ENCODE peak calls at places on chromosomes 3 and 15, in seven cellular contexts. Y is spleen, R is body of pancreas, S is transverse colon, P is ovary, B is esophagus muscularis mucosa, Z is IMR-90. H is an unnamed sample.

GRCh38 chr15:101813803-101814534 is 2.0 kb downstream of the OR4F15 start:
- DNase-seq in P (no peak), Y (no peak), S (no peak), R (no peak), B (no peak), Z (peak; percentile 88), H (no peak)

GRCh38 chr15:86162172-86162591 is 82.5 kb downstream of the AGBL1 start:
- DNase-seq in B (no peak), Z (no peak), Y (no peak), S (no peak), R (no peak), P (no peak), H (peak; percentile 93)

GRCh38 chr15:27768731-27769510 is 330.2 kb downstream of the OCA2 start:
- DNase-seq in P (no peak), S (no peak), Z (no peak), B (peak; percentile 64), Y (no peak), R (no peak), H (no peak)

GRCh38 chr15:40443255-40443654 is 2.5 kb downstream of the BAHD1 start:
- DNase-seq in R (no peak), B (no peak), P (no peak), S (no peak), Z (no peak), Y (no peak), H (no peak)

GRCh38 chr3:136428167-136428566 is 178.0 kb downstream of the PCCB start:
- DNase-seq in S (no peak), P (no peak), B (no peak), R (no peak), Y (no peak), Z (no peak), H (no peak)

GRCh38 chr3:159919873-159920272 is 68.8 kb upstream of the IL12A start:
- DNase-seq in Z (peak; percentile 63), S (no peak), Y (no peak), B (no peak), R (no peak), P (no peak), H (no peak)

GRCh38 chr3:180744226-180744625 is 64.9 kb upstream of the CCDC39 start:
- DNase-seq in R (no peak), Z (no peak), P (no peak), Y (no peak), B (no peak), S (no peak), H (no peak)

GRCh38 chr15:57033715-57034439 is 115.4 kb downstream of the TCF12 start:
- DNase-seq in R (no peak), P (no peak), Z (no peak), B (no peak), Y (no peak), S (no peak), H (no peak)

GRCh38 chr3:99767341-99767740 is 50.3 kb upstream of the CMSS1 start:
- DNase-seq in Z (no peak), Y (no peak), S (no peak), P (no peak), R (no peak), B (no peak), H (no peak)

GRCh38 chr3:144437989-144438388 is 466.4 kb downstream of the DIPK2A start:
- DNase-seq in R (no peak), P (no peak), B (no peak), Y (no peak), S (no peak), Z (no peak), H (no peak)

GRCh38 chr3:139353920-139354556 is 10.2 kb downstream of the MRPS22 start:
- DNase-seq in S (no peak), R (peak; percentile 57), Z (peak; percentile 71), P (no peak), B (no peak), Y (no peak), H (no peak)

GRCh38 chr3:161070980-161071663 is 34.0 kb downstream of the B3GALNT1 start:
- DNase-seq in P (no peak), R (no peak), Z (no peak), S (no peak), B (no peak), Y (no peak), H (no peak)

GRCh38 chr3:161072076-161072697 is 33.0 kb downstream of the B3GALNT1 start:
- DNase-seq in B (no peak), P (no peak), Z (no peak), Y (no peak), S (no peak), R (no peak), H (no peak)

GRCh38 chr3:161067346-161067745 is 37.8 kb downstream of the B3GALNT1 start:
- DNase-seq in P (no peak), Z (no peak), Y (no peak), B (no peak), S (no peak), R (no peak), H (no peak)

GRCh38 chr3:161070252-161070930 is 34.8 kb downstream of the B3GALNT1 start:
- DNase-seq in R (peak; percentile 24), Y (no peak), P (no peak), B (no peak), S (no peak), Z (no peak), H (no peak)

DNA sequence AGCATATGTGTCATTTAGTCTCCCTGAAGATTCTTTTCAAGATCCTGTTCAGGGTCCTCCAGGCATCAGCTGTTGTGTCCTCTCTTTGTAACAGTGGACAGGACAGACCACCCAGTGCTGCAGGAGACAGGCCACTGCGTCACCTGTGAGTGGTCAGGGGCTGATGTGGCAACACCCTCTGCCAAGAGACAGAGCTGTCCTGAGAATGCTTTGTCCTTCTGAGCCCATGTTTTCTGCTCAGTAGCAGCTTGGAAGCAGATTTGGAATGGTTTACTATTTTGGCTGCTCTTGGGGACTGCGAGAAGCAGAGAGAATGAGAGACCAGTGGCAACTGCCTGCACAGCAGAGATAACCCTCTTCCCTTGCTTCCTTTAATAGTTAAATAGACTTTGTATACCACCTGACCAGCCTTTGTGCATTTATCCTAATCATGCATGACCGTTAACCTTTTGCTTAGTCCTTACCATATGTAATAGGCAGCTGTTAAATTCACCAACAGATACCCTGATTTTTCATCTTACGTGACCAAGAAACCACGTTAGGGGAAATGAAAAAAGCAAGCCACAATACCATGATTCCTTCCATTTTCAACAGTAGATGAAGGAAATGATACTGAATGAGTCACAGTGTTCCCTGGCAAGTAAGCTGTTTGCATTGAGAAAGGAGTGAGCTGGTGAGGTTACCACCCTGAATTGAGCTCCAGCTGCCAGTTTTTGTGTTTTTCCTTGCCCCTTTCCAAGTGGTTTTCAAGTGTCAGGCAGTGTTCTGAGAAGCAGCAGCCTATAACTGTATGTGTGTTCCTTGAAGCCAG is 35.5 kb downstream of the B3GALNT1 start:
- DNase-seq in Z (peak; percentile 46), S (no peak), P (no peak), B (no peak), Y (no peak), R (peak; percentile 84), H (no peak)
- TF ChIP-seq POLR2A in Z (no peak), S (no peak), P (no peak), B (no peak), Y (no peak), R (peak; percentile 30), H (no peak)

GRCh38 chr3:72130565-72130964 is 345.6 kb upstream of the PROK2 start:
- DNase-seq in S (no peak), Z (no peak), R (no peak), P (no peak), B (no peak), Y (no peak), H (no peak)

GRCh38 chr3:72131899-72132298 is 347.0 kb upstream of the PROK2 start:
- DNase-seq in R (no peak), P (no peak), B (no peak), S (no peak), Z (no peak), Y (no peak), H (no peak)

GRCh38 chr3:72135636-72136035 is 350.7 kb upstream of the PROK2 start:
- DNase-seq in Z (no peak), P (no peak), R (no peak), Y (no peak), B (no peak), S (no peak), H (no peak)

GRCh38 chr3:72134989-72135451 is 350.1 kb upstream of the PROK2 start:
- DNase-seq in R (no peak), Z (no peak), B (no peak), P (no peak), S (no peak), Y (no peak), H (no peak)

DNA sequence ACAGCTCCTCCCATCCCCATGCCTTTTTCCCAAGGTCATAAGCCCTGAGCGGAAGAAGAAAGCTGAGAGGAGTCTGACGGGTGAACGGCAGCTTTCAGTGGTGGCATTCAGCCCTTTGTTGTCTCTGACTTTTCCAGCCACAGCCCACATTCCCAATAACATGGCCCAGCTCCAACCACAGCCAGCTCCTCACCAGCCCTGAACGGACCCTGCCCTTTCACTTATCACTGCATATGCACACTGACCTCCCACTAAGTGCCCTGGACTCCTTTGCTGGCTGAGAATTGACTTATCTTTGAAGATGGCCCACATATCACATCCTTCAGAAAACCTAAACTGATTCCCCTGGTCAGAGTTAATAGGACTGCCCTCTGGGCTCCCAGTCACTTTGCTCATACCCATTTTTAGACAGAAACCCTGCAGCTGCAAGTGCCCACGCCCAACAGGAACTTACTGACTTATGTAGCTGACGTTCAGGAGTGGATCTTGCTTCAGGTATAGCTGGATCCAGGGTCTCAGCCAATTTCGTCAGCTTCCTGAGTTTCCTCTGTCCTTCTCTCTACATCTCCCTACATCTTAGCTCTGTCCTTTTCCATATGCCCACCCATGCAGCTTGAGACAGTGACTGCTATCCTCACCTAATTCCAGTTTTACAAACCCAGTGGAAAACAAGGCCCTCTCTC is 348.5 kb upstream of the PROK2 start:
- DNase-seq in Z (no peak), P (no peak), B (no peak), S (no peak), R (no peak), Y (no peak), H (no peak)
- H3K4me1 ChIP-seq in Z (no peaks in the 10 kb centered on the region), P (peaks cover 4% of the 10 kb centered on the region), B (peaks cover 15% of the 10 kb centered on the region), S (no peaks in the 10 kb centered on the region), R (peaks cover 13% of the 10 kb centered on the region), Y (no peaks in the 10 kb centered on the region), H (peaks cover 15% of the 10 kb centered on the region)

GRCh38 chr3:195159819-195160175 is 111.2 kb downstream of the XXYLT1 start:
- DNase-seq in Z (peak; percentile 47), S (no peak), Y (no peak), B (no peak), R (no peak), P (no peak), H (no peak)

GRCh38 chr3:195160908-195161434 is 110.0 kb downstream of the XXYLT1 start:
- DNase-seq in B (no peak), P (no peak), Y (no peak), S (no peak), Z (no peak), R (no peak), H (no peak)

GRCh38 chr3:195160257-195160898 is 110.6 kb downstream of the XXYLT1 start:
- DNase-seq in P (no peak), Y (no peak), S (no peak), Z (peak; percentile 79), B (no peak), R (no peak), H (no peak)

GRCh38 chr3:195163719-195164572 is 107.0 kb downstream of the XXYLT1 start:
- DNase-seq in B (no peak), P (no peak), Z (no peak), Y (no peak), R (no peak), S (no peak), H (no peak)

GRCh38 chr3:195162033-195162669 is 108.8 kb downstream of the XXYLT1 start:
- DNase-seq in R (peak; percentile 29), P (peak; percentile 61), B (no peak), Y (peak; percentile 91), S (no peak), Z (no peak), H (no peak)
- TF ChIP-seq POLR2A in R (no peak), P (no peak), B (no peak), Y (no peak), S (no peak), Z (no peak), H (no peak)

GRCh38 chr3:89198598-89198997 is 91.2 kb downstream of the EPHA3 start:
- DNase-seq in Y (no peak), B (no peak), P (no peak), S (no peak), Z (no peak), R (no peak), H (no peak)
- H3K4me1 ChIP-seq in Y (no peaks in the 10 kb centered on the region), B (no peaks in the 10 kb centered on the region), P (no peaks in the 10 kb centered on the region), S (no peaks in the 10 kb centered on the region), Z (no peaks in the 10 kb centered on the region), R (no peaks in the 10 kb centered on the region), H (no peaks in the 10 kb centered on the region)

H was measured in gastrocnemius medialis.